ENCODE peak calls at places on chromosomes 13 and 19, in seven cellular contexts. G, O, Z, J, U, I and P are unnamed samples.

GRCh38 chr13:88544836-88545235 is 873.7 kb downstream of the SLITRK5 start:
- DNase-seq in G (no peak), O (no peak), Z (no peak), J (no peak), U (no peak), I (no peak), P (no peak)

GRCh38 chr13:97113231-97114001 is 108.7 kb upstream of the MBNL2 start:
- DNase-seq in G (no peak), O (no peak), Z (no peak), J (no peak), U (peak; percentile 23), I (peak; percentile 17), P (peak; percentile 11)

GRCh38 chr13:95553614-95554385 is 1.3 kb downstream of the CLDN10 start:
- DNase-seq in G (no peak), O (no peak), Z (no peak), J (no peak), U (peak; percentile 57), I (no peak), P (no peak)

GRCh38 chr13:75779393-75779792 is 143.3 kb downstream of the LMO7 start:
- DNase-seq in G (no peak), O (no peak), Z (no peak), J (no peak), U (no peak), I (no peak), P (no peak)

GRCh38 chr19:49896863-49897621 is at the start of gene IL4I1:
- DNase-seq in G (peak; percentile 54), O (no peak), Z (peak; percentile 75), J (peak; percentile 78), U (no peak), I (peak; percentile 18), P (peak; percentile 37)

GRCh38 chr19:5753743-5754142 is 30.8 kb downstream of the PRR22 start:
- DNase-seq in G (peak; percentile 20), O (no peak), Z (no peak), J (no peak), U (no peak), I (no peak), P (no peak)

GRCh38 chr19:3699741-3700241 is 477 bp downstream of the PIP5K1C start:
- DNase-seq in G (no peak), O (no peak), Z (no peak), J (no peak), U (no peak), I (no peak), P (no peak)

GRCh38 chr13:110341445-110342247 is 34.6 kb downstream of the COL4A2 start:
- DNase-seq in G (no peak), O (peak; percentile 54), Z (peak; percentile 24), J (peak; percentile 71), U (no peak), I (no peak), P (no peak)

GRCh38 chr13:39765801-39766463 is 110.5 kb downstream of the COG6 start:
- DNase-seq in G (peak; percentile 82), O (peak; percentile 58), Z (peak; percentile 42), J (no peak), U (peak; percentile 56), I (no peak), P (peak; percentile 4)

GRCh38 chr13:113903912-113904311 is 40.0 kb upstream of the GAS6 start:
- DNase-seq in G (no peak), O (no peak), Z (no peak), J (no peak), U (no peak), I (no peak), P (no peak)

GRCh38 chr13:27211771-27212364 is 39.5 kb upstream of the RPL21 start:
- DNase-seq in G (no peak), O (no peak), Z (no peak), J (no peak), U (no peak), I (no peak), P (no peak)

GRCh38 chr13:25860862-25861261 is 191.0 kb downstream of the SHISA2 start:
- DNase-seq in G (no peak), O (no peak), Z (no peak), J (no peak), U (no peak), I (no peak), P (no peak)

GRCh38 chr19:53519431-53519830 is 18.5 kb upstream of the ZNF331 start:
- DNase-seq in G (no peak), O (peak; percentile 50), Z (no peak), J (no peak), U (no peak), I (no peak), P (no peak)

GRCh38 chr19:3154957-3155736 is 19.3 kb downstream of the GNA15 start:
- DNase-seq in G (peak; percentile 96), O (peak; percentile 93), Z (peak; percentile 91), J (peak; percentile 93), U (no peak), I (peak; percentile 70), P (peak; percentile 73)

GRCh38 chr13:109655206-109655600 is 131.2 kb downstream of the IRS2 start:
- DNase-seq in G (no peak), O (no peak), Z (no peak), J (no peak), U (no peak), I (no peak), P (no peak)

GRCh38 chr19:4722671-4723464 is 774 bp downstream of the DPP9 start:
- DNase-seq in G (peak; percentile 46), O (peak; percentile 63), Z (peak; percentile 68), J (peak; percentile 75), U (no peak), I (no peak), P (peak; percentile 33)

GRCh38 chr13:49759503-49759902 is 33.0 kb downstream of the KPNA3 start:
- DNase-seq in G (no peak), O (no peak), Z (peak; percentile 46), J (no peak), U (no peak), I (no peak), P (no peak)

GRCh38 chr19:44142014-44142523 is 715 bp downstream of the ZNF234 start:
- DNase-seq in G (peak; percentile 30), O (no peak), Z (no peak), J (peak; percentile 45), U (no peak), I (no peak), P (no peak)

GRCh38 chr19:49422407-49423277 is 599 bp downstream of the PTH2 start:
- DNase-seq in G (no peak), O (peak; percentile 47), Z (peak; percentile 68), J (no peak), U (peak; percentile 86), I (peak; percentile 38), P (no peak)

GRCh38 chr13:38421590-38422560 is 72.2 kb downstream of the UFM1 start:
- DNase-seq in G (peak; percentile 24), O (no peak), Z (no peak), J (no peak), U (no peak), I (no peak), P (no peak)

GRCh38 chr13:113427562-113428468 is 25.5 kb downstream of the ADPRHL1 start:
- DNase-seq in G (no peak), O (peak; percentile 20), Z (no peak), J (no peak), U (no peak), I (no peak), P (no peak)

GRCh38 chr13:27139565-27139964 is 32.0 kb downstream of the USP12 start:
- DNase-seq in G (no peak), O (no peak), Z (no peak), J (no peak), U (no peak), I (no peak), P (no peak)

GRCh38 chr13:29621841-29622240 is 26.4 kb upstream of the SLC7A1 start:
- DNase-seq in G (no peak), O (no peak), Z (no peak), J (no peak), U (no peak), I (no peak), P (no peak)

GRCh38 chr19:29524201-29524911 is 1.4 kb upstream of the VSTM2B start:
- DNase-seq in G (no peak), O (peak; percentile 16), Z (no peak), J (no peak), U (peak; percentile 70), I (no peak), P (no peak)

GRCh38 chr13:42750858-42751257 is 30.5 kb upstream of the FAM216B start:
- DNase-seq in G (no peak), O (no peak), Z (no peak), J (no peak), U (no peak), I (no peak), P (no peak)

GRCh38 chr13:63501702-63502101 is 2086.1 kb upstream of the PCDH20 start:
- DNase-seq in G (no peak), O (no peak), Z (no peak), J (no peak), U (no peak), I (no peak), P (no peak)

GRCh38 chr19:34255546-34255945 is 1.2 kb downstream of the GARRE1 start:
- DNase-seq in G (no peak), O (no peak), Z (no peak), J (no peak), U (no peak), I (no peak), P (no peak)
- H3K27ac ChIP-seq in G (no peak overlapping the region), O (peak overlapping the region; percentile 94), Z (peak overlapping the region; percentile 55), J (peak overlapping the region; percentile 30), U (no peak overlapping the region), I (peak overlapping the region; percentile 61), P (peak overlapping the region; percentile 25)

GRCh38 chr13:74596691-74597090 is 462.5 kb upstream of the KLF12 start:
- DNase-seq in G (no peak), O (no peak), Z (no peak), J (no peak), U (peak; percentile 9), I (no peak), P (no peak)
- H3K27me3 ChIP-seq in G (no peaks in the 10 kb centered on the region), O (no peaks in the 10 kb centered on the region), Z (no peaks in the 10 kb centered on the region), J (no peaks in the 10 kb centered on the region), U (no peaks in the 10 kb centered on the region), I (no peaks in the 10 kb centered on the region), P (peaks cover 3% of the 10 kb centered on the region)

DNA sequence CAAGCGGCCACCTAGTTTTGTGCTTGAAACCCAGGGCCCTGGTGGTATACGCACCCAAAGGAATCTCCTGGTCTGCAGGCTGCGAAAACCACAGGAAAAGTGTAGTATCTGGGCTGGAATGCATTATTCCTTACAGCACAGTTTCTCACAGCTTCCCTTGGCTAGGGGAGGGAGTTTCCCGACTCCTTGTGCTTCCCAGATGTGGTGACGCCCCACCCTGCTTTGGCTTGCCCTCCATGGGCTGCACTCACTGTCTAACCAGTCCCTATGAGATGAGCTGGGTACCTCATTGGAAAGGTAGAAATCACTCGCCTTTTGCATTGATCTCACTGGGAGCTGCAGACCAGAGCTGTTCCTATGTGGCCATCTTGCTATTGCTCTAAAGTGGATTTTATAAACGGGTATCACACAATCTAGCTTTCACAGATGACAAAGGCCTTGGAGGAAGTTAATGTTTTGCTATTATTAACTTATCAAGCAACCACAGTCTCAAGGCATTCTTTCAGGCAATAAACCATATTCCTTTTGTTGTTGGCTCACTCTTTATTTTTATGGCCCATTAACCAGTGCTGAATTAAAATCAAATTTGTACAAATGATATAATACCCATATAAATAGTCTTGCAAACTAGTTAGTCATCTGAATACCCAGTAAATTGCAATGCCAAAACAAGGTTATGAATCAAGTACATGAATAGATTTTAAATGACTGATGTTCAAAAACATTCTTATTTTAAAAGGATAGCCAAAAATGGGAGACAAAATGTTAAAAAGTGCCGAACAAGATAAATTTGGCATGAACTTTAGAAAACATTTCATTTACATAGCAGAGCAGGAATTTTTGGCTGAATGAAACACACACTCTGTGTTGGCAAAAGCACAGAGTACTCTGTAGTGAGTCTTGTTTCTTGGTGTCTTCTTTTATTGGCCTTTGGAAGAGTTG is 475.4 kb upstream of the ARGLU1 start:
- DNase-seq in G (no peak), O (no peak), Z (no peak), J (peak; percentile 67), U (no peak), I (no peak), P (no peak)
- H3K27ac ChIP-seq in G (no peak overlapping the region), O (no peak overlapping the region), Z (no peak overlapping the region), J (no peak overlapping the region), U (no peak overlapping the region), I (no peak overlapping the region), P (no peak overlapping the region)

GRCh38 chr19:18208098-18208951 is 4.5 kb upstream of the RAB3A start:
- DNase-seq in G (peak; percentile 65), O (no peak), Z (peak; percentile 44), J (peak; percentile 70), U (peak; percentile 80), I (peak; percentile 53), P (peak; percentile 70)
- H3K27me3 ChIP-seq in G (no peaks in the 10 kb centered on the region), O (no peaks in the 10 kb centered on the region), Z (no peaks in the 10 kb centered on the region), J (no peaks in the 10 kb centered on the region), U (no peaks in the 10 kb centered on the region), I (peaks cover 5% of the 10 kb centered on the region), P (no peaks in the 10 kb centered on the region)